ENCODE peak calls at places on chromosomes 3 and 15, in ten cellular contexts. One of them, this sample, is unnamed.

GRCh38 chr3:44883999-44884431 is 9.6 kb downstream of the TGM4 start:
- DNase-seq in cerebellum: no peak
- DNase-seq in SK-N-SH: peak; percentile 30
- DNase-seq in GM04504: peak; percentile 90
- DNase-seq in AG08396: peak; percentile 47
- DNase-seq in GM20000: no peak
- DNase-seq in suprapubic skin: no peak
- DNase-seq in AG20443: peak; percentile 82
- DNase-seq in fibroblast of the aortic adventitia: peak; percentile 98
- DNase-seq in adrenal gland: no peak
- DNase-seq in this sample: peak; percentile 69

GRCh38 chr3:149393355-149394165 is 16.1 kb upstream of the TM4SF1 start:
- DNase-seq in cerebellum: no peak
- DNase-seq in SK-N-SH: peak; percentile 68
- DNase-seq in GM04504: peak; percentile 62
- DNase-seq in AG08396: peak; percentile 66
- DNase-seq in GM20000: peak; percentile 73
- DNase-seq in suprapubic skin: no peak
- DNase-seq in AG20443: peak; percentile 78
- DNase-seq in fibroblast of the aortic adventitia: peak; percentile 85
- DNase-seq in adrenal gland: peak; percentile 64
- DNase-seq in this sample: peak; percentile 80

GRCh38 chr3:12560505-12561188 is 3.8 kb downstream of the MKRN2 start:
- DNase-seq in cerebellum: peak; percentile 79
- DNase-seq in SK-N-SH: no peak
- DNase-seq in GM04504: no peak
- DNase-seq in AG08396: no peak
- DNase-seq in GM20000: peak; percentile 68
- DNase-seq in suprapubic skin: no peak
- DNase-seq in AG20443: no peak
- DNase-seq in fibroblast of the aortic adventitia: no peak
- DNase-seq in adrenal gland: no peak
- DNase-seq in this sample: no peak

GRCh38 chr15:91939432-91939831 is 85.9 kb downstream of the SLCO3A1 start:
- DNase-seq in cerebellum: no peak
- DNase-seq in SK-N-SH: no peak
- DNase-seq in GM04504: no peak
- DNase-seq in AG08396: no peak
- DNase-seq in GM20000: no peak
- DNase-seq in suprapubic skin: no peak
- DNase-seq in AG20443: no peak
- DNase-seq in fibroblast of the aortic adventitia: no peak
- DNase-seq in adrenal gland: no peak
- DNase-seq in this sample: peak; percentile 80

GRCh38 chr3:55203486-55204010 is 275.7 kb upstream of the LRTM1 start:
- DNase-seq in cerebellum: no peak
- DNase-seq in SK-N-SH: no peak
- DNase-seq in GM04504: no peak
- DNase-seq in AG08396: no peak
- DNase-seq in GM20000: no peak
- DNase-seq in suprapubic skin: no peak
- DNase-seq in AG20443: no peak
- DNase-seq in fibroblast of the aortic adventitia: peak; percentile 23
- DNase-seq in adrenal gland: no peak
- DNase-seq in this sample: no peak

GRCh38 chr15:68818671-68819450 is 1.8 kb downstream of the ANP32A start:
- DNase-seq in cerebellum: no peak
- DNase-seq in SK-N-SH: peak; percentile 74
- DNase-seq in GM04504: no peak
- DNase-seq in AG08396: peak; percentile 51
- DNase-seq in GM20000: peak; percentile 59
- DNase-seq in suprapubic skin: peak; percentile 78
- DNase-seq in AG20443: no peak
- DNase-seq in fibroblast of the aortic adventitia: peak; percentile 33
- DNase-seq in adrenal gland: peak; percentile 51
- DNase-seq in this sample: peak; percentile 50

GRCh38 chr3:128994581-128995161 is 795 bp upstream of the CFAP92 start:
- DNase-seq in cerebellum: no peak
- DNase-seq in SK-N-SH: no peak
- DNase-seq in GM04504: no peak
- DNase-seq in AG08396: no peak
- DNase-seq in GM20000: no peak
- DNase-seq in suprapubic skin: no peak
- DNase-seq in AG20443: no peak
- DNase-seq in fibroblast of the aortic adventitia: no peak
- DNase-seq in adrenal gland: no peak
- DNase-seq in this sample: no peak

GRCh38 chr3:40407007-40407406 is 20.0 kb downstream of the ENTPD3 start:
- DNase-seq in cerebellum: no peak
- DNase-seq in SK-N-SH: no peak
- DNase-seq in GM04504: no peak
- DNase-seq in AG08396: no peak
- DNase-seq in GM20000: no peak
- DNase-seq in suprapubic skin: no peak
- DNase-seq in AG20443: no peak
- DNase-seq in fibroblast of the aortic adventitia: no peak
- DNase-seq in adrenal gland: no peak
- DNase-seq in this sample: no peak

GRCh38 chr3:179321585-179322322 is 1.1 kb upstream of the ZNF639 start:
- DNase-seq in cerebellum: peak; percentile 52
- DNase-seq in SK-N-SH: peak; percentile 56
- DNase-seq in GM04504: peak; percentile 23
- DNase-seq in AG08396: peak; percentile 54
- DNase-seq in GM20000: no peak
- DNase-seq in suprapubic skin: no peak
- DNase-seq in AG20443: peak; percentile 52
- DNase-seq in fibroblast of the aortic adventitia: peak; percentile 74
- DNase-seq in adrenal gland: peak; percentile 25
- DNase-seq in this sample: no peak

GRCh38 chr3:101829878-101830277 is 19.4 kb upstream of the NFKBIZ start:
- DNase-seq in cerebellum: no peak
- DNase-seq in SK-N-SH: no peak
- DNase-seq in GM04504: no peak
- DNase-seq in AG08396: no peak
- DNase-seq in GM20000: no peak
- DNase-seq in suprapubic skin: no peak
- DNase-seq in AG20443: no peak
- DNase-seq in fibroblast of the aortic adventitia: no peak
- DNase-seq in adrenal gland: no peak
- DNase-seq in this sample: no peak

GRCh38 chr3:59704292-59704691 is 654.5 kb upstream of the CFAP20DC start:
- DNase-seq in cerebellum: no peak
- DNase-seq in SK-N-SH: no peak
- DNase-seq in GM04504: no peak
- DNase-seq in AG08396: no peak
- DNase-seq in GM20000: no peak
- DNase-seq in suprapubic skin: no peak
- DNase-seq in AG20443: no peak
- DNase-seq in fibroblast of the aortic adventitia: no peak
- DNase-seq in adrenal gland: no peak
- DNase-seq in this sample: no peak

GRCh38 chr15:69807752-69808151 is 290.0 kb downstream of the TLE3 start:
- DNase-seq in cerebellum: no peak
- DNase-seq in SK-N-SH: no peak
- DNase-seq in GM04504: no peak
- DNase-seq in AG08396: no peak
- DNase-seq in GM20000: no peak
- DNase-seq in suprapubic skin: no peak
- DNase-seq in AG20443: peak; percentile 66
- DNase-seq in fibroblast of the aortic adventitia: no peak
- DNase-seq in adrenal gland: no peak
- DNase-seq in this sample: no peak

GRCh38 chr3:158167737-158168469 is 58.0 kb downstream of the RSRC1 start:
- DNase-seq in cerebellum: no peak
- DNase-seq in SK-N-SH: no peak
- DNase-seq in GM04504: peak; percentile 93
- DNase-seq in AG08396: peak; percentile 72
- DNase-seq in GM20000: no peak
- DNase-seq in suprapubic skin: no peak
- DNase-seq in AG20443: peak; percentile 86
- DNase-seq in fibroblast of the aortic adventitia: peak; percentile 97
- DNase-seq in adrenal gland: peak; percentile 39
- DNase-seq in this sample: no peak

GRCh38 chr3:61865466-61865865 is 304.1 kb downstream of the PTPRG start:
- DNase-seq in cerebellum: peak; percentile 44
- DNase-seq in SK-N-SH: no peak
- DNase-seq in GM04504: no peak
- DNase-seq in AG08396: no peak
- DNase-seq in GM20000: no peak
- DNase-seq in suprapubic skin: no peak
- DNase-seq in AG20443: no peak
- DNase-seq in fibroblast of the aortic adventitia: no peak
- DNase-seq in adrenal gland: no peak
- DNase-seq in this sample: no peak

GRCh38 chr3:101383156-101383575 is 62.8 kb upstream of the IMPG2 start:
- DNase-seq in cerebellum: no peak
- DNase-seq in SK-N-SH: no peak
- DNase-seq in GM04504: peak; percentile 2
- DNase-seq in AG08396: no peak
- DNase-seq in GM20000: no peak
- DNase-seq in suprapubic skin: no peak
- DNase-seq in AG20443: peak; percentile 18
- DNase-seq in fibroblast of the aortic adventitia: peak; percentile 10
- DNase-seq in adrenal gland: no peak
- DNase-seq in this sample: no peak

GRCh38 chr3:168250415-168250861 is 154.7 kb upstream of the GOLIM4 start:
- DNase-seq in cerebellum: no peak
- DNase-seq in SK-N-SH: peak; percentile 15
- DNase-seq in GM04504: no peak
- DNase-seq in AG08396: peak; percentile 7
- DNase-seq in GM20000: peak; percentile 23
- DNase-seq in suprapubic skin: no peak
- DNase-seq in AG20443: no peak
- DNase-seq in fibroblast of the aortic adventitia: peak; percentile 4
- DNase-seq in adrenal gland: no peak
- DNase-seq in this sample: peak; percentile 4

GRCh38 chr3:123870033-123870432 is 14.1 kb downstream of the MYLK start:
- DNase-seq in cerebellum: no peak
- DNase-seq in SK-N-SH: no peak
- DNase-seq in GM04504: no peak
- DNase-seq in AG08396: peak; percentile 69
- DNase-seq in GM20000: no peak
- DNase-seq in suprapubic skin: no peak
- DNase-seq in AG20443: peak; percentile 79
- DNase-seq in fibroblast of the aortic adventitia: no peak
- DNase-seq in adrenal gland: no peak
- DNase-seq in this sample: no peak

GRCh38 chr3:43171770-43172169 is 65.9 kb upstream of the POMGNT2 start:
- DNase-seq in cerebellum: no peak
- DNase-seq in SK-N-SH: no peak
- DNase-seq in GM04504: no peak
- DNase-seq in AG08396: no peak
- DNase-seq in GM20000: no peak
- DNase-seq in suprapubic skin: no peak
- DNase-seq in AG20443: no peak
- DNase-seq in fibroblast of the aortic adventitia: peak; percentile 16
- DNase-seq in adrenal gland: no peak
- DNase-seq in this sample: no peak

GRCh38 chr3:100710355-100711198 is 1.3 kb downstream of the TFG start:
- DNase-seq in cerebellum: no peak
- DNase-seq in SK-N-SH: peak; percentile 48
- DNase-seq in GM04504: no peak
- DNase-seq in AG08396: peak; percentile 68
- DNase-seq in GM20000: peak; percentile 70
- DNase-seq in suprapubic skin: no peak
- DNase-seq in AG20443: peak; percentile 68
- DNase-seq in fibroblast of the aortic adventitia: peak; percentile 62
- DNase-seq in adrenal gland: peak; percentile 30
- DNase-seq in this sample: peak; percentile 34

GRCh38 chr3:24454393-24454792 is 40.3 kb downstream of the THRB start:
- DNase-seq in cerebellum: no peak
- DNase-seq in SK-N-SH: no peak
- DNase-seq in GM04504: no peak
- DNase-seq in AG08396: no peak
- DNase-seq in GM20000: no peak
- DNase-seq in suprapubic skin: no peak
- DNase-seq in AG20443: no peak
- DNase-seq in fibroblast of the aortic adventitia: no peak
- DNase-seq in adrenal gland: no peak
- DNase-seq in this sample: no peak

GRCh38 chr3:3579658-3580057 is 219.6 kb upstream of the LRRN1 start:
- DNase-seq in cerebellum: no peak
- DNase-seq in SK-N-SH: no peak
- DNase-seq in GM04504: no peak
- DNase-seq in AG08396: no peak
- DNase-seq in GM20000: no peak
- DNase-seq in suprapubic skin: no peak
- DNase-seq in AG20443: no peak
- DNase-seq in fibroblast of the aortic adventitia: no peak
- DNase-seq in adrenal gland: no peak
- DNase-seq in this sample: no peak

GRCh38 chr3:107452436-107452835 is 70.3 kb upstream of the BBX start:
- DNase-seq in cerebellum: no peak
- DNase-seq in SK-N-SH: no peak
- DNase-seq in GM04504: no peak
- DNase-seq in AG08396: peak; percentile 29
- DNase-seq in GM20000: no peak
- DNase-seq in suprapubic skin: no peak
- DNase-seq in AG20443: no peak
- DNase-seq in fibroblast of the aortic adventitia: peak; percentile 45
- DNase-seq in adrenal gland: no peak
- DNase-seq in this sample: no peak

GRCh38 chr3:135238201-135238600 is 443.1 kb downstream of the EPHB1 start:
- DNase-seq in cerebellum: no peak
- DNase-seq in SK-N-SH: peak; percentile 20
- DNase-seq in GM04504: no peak
- DNase-seq in AG08396: no peak
- DNase-seq in GM20000: no peak
- DNase-seq in suprapubic skin: no peak
- DNase-seq in AG20443: no peak
- DNase-seq in fibroblast of the aortic adventitia: no peak
- DNase-seq in adrenal gland: no peak
- DNase-seq in this sample: no peak

GRCh38 chr3:115212615-115213014 is 65.5 kb upstream of the ZBTB20 start:
- DNase-seq in cerebellum: no peak
- DNase-seq in SK-N-SH: no peak
- DNase-seq in GM04504: no peak
- DNase-seq in AG08396: no peak
- DNase-seq in GM20000: no peak
- DNase-seq in suprapubic skin: no peak
- DNase-seq in AG20443: no peak
- DNase-seq in fibroblast of the aortic adventitia: no peak
- DNase-seq in adrenal gland: no peak
- DNase-seq in this sample: no peak

GRCh38 chr3:115042351-115042750 is 104.7 kb downstream of the ZBTB20 start:
- DNase-seq in cerebellum: no peak
- DNase-seq in SK-N-SH: no peak
- DNase-seq in GM04504: no peak
- DNase-seq in AG08396: no peak
- DNase-seq in GM20000: no peak
- DNase-seq in suprapubic skin: no peak
- DNase-seq in AG20443: peak; percentile 19
- DNase-seq in fibroblast of the aortic adventitia: peak; percentile 16
- DNase-seq in adrenal gland: no peak
- DNase-seq in this sample: no peak

GRCh38 chr15:91919014-91919534 is 65.6 kb downstream of the SLCO3A1 start:
- DNase-seq in cerebellum: peak; percentile 58
- DNase-seq in SK-N-SH: no peak
- DNase-seq in GM04504: no peak
- DNase-seq in AG08396: no peak
- DNase-seq in GM20000: no peak
- DNase-seq in suprapubic skin: no peak
- DNase-seq in AG20443: no peak
- DNase-seq in fibroblast of the aortic adventitia: no peak
- DNase-seq in adrenal gland: no peak
- DNase-seq in this sample: no peak

GRCh38 chr15:85587707-85588441 is 206.9 kb downstream of the KLHL25 start:
- DNase-seq in cerebellum: no peak
- DNase-seq in SK-N-SH: no peak
- DNase-seq in GM04504: no peak
- DNase-seq in AG08396: no peak
- DNase-seq in GM20000: no peak
- DNase-seq in suprapubic skin: no peak
- DNase-seq in AG20443: peak; percentile 59
- DNase-seq in fibroblast of the aortic adventitia: peak; percentile 73
- DNase-seq in adrenal gland: no peak
- DNase-seq in this sample: peak; percentile 70

GRCh38 chr15:65085990-65086679 is 9.6 kb downstream of the KBTBD13 start:
- DNase-seq in cerebellum: no peak
- DNase-seq in SK-N-SH: peak; percentile 69
- DNase-seq in GM04504: no peak
- DNase-seq in AG08396: no peak
- DNase-seq in GM20000: no peak
- DNase-seq in suprapubic skin: no peak
- DNase-seq in AG20443: peak; percentile 41
- DNase-seq in fibroblast of the aortic adventitia: no peak
- DNase-seq in adrenal gland: no peak
- DNase-seq in this sample: peak; percentile 55

This sample was measured in thyroid gland.